ENCODE peak calls at places on chromosome 1, in four cellular contexts. M is lower lobe of right lung, K is H4, L is iPS DF 19.7. D is an unnamed sample.

GRCh38 chr1:2638466-2639115 is 5.8 kb upstream of the MMEL1 start:
- DNase-seq in M (no peak), K (no peak), L (no peak), D (no peak)

GRCh38 chr1:204651843-204652421 is 33.6 kb downstream of the LRRN2 start:
- DNase-seq in M (no peak), K (no peak), L (peak; percentile 47), D (no peak)

GRCh38 chr1:172467446-172467845 is 23.6 kb upstream of the PIGC start:
- DNase-seq in M (no peak), K (no peak), L (no peak), D (no peak)

GRCh38 chr1:26853156-26853555 is 9.8 kb upstream of the SFN start:
- DNase-seq in M (peak; percentile 87), K (peak; percentile 80), L (no peak), D (peak; percentile 85)

GRCh38 chr1:151197863-151198253 is 494 bp upstream of the PIP5K1A start:
- DNase-seq in M (no peak), K (no peak), L (no peak), D (no peak)

GRCh38 chr1:2344121-2344681 is 47.2 kb downstream of the MORN1 start:
- DNase-seq in M (peak; percentile 49), K (no peak), L (no peak), D (no peak)

GRCh38 chr1:15965228-15965767 is 10.6 kb downstream of the ZBTB17 start:
- DNase-seq in M (no peak), K (no peak), L (no peak), D (no peak)

GRCh38 chr1:41915786-41916571 is 2.7 kb downstream of the HIVEP3 start:
- DNase-seq in M (peak; percentile 67), K (no peak), L (no peak), D (no peak)

GRCh38 chr1:116498789-116499628 is 71.8 kb downstream of the CD58 start:
- DNase-seq in M (no peak), K (peak; percentile 42), L (peak; percentile 28), D (peak; percentile 71)

GRCh38 chr1:2971609-2972008 is 49.7 kb upstream of the ACTRT2 start:
- DNase-seq in M (no peak), K (no peak), L (no peak), D (no peak)

GRCh38 chr1:2212542-2213491 is 15.3 kb upstream of the SKI start:
- DNase-seq in M (peak; percentile 92), K (peak; percentile 96), L (no peak), D (peak; percentile 72)

GRCh38 chr1:235421751-235422150 is 54.5 kb downstream of the TBCE start:
- DNase-seq in M (no peak), K (no peak), L (no peak), D (no peak)

GRCh38 chr1:234768569-234769283 is 158.7 kb upstream of the IRF2BP2 start:
- DNase-seq in M (no peak), K (no peak), L (no peak), D (no peak)

GRCh38 chr1:244945109-244945671 is 80.8 kb upstream of the HNRNPU start:
- DNase-seq in M (no peak), K (no peak), L (no peak), D (no peak)

GRCh38 chr1:36925251-36925650 is 109.1 kb downstream of the GRIK3 start:
- DNase-seq in M (no peak), K (no peak), L (no peak), D (no peak)

GRCh38 chr1:219567341-219567947 is 45.5 kb downstream of the ZC3H11B start:
- DNase-seq in M (no peak), K (peak; percentile 57), L (no peak), D (no peak)

GRCh38 chr1:116268211-116268610 is 104.8 kb upstream of the ATP1A1 start:
- DNase-seq in M (peak; percentile 62), K (peak; percentile 86), L (no peak), D (no peak)

GRCh38 chr1:10765304-10765703 is 31.1 kb downstream of the CASZ1 start:
- DNase-seq in M (no peak), K (no peak), L (no peak), D (no peak)

GRCh38 chr1:248404024-248404423 is 1.2 kb downstream of the OR2T1 start:
- DNase-seq in M (no peak), K (peak; percentile 20), L (no peak), D (no peak)

GRCh38 chr1:155064109-155064812 is 721 bp downstream of the EFNA4 start:
- DNase-seq in M (no peak), K (peak; percentile 42), L (no peak), D (peak; percentile 60)

GRCh38 chr1:54109131-54110105 is 43.4 kb downstream of the CDCP2 start:
- DNase-seq in M (no peak), K (no peak), L (no peak), D (no peak)

GRCh38 chr1:227894306-227894721 is 53.4 kb downstream of the WNT9A start:
- DNase-seq in M (peak; percentile 32), K (no peak), L (no peak), D (no peak)

GRCh38 chr1:50371749-50372148 is 51.5 kb downstream of the DMRTA2 start:
- DNase-seq in M (no peak), K (no peak), L (no peak), D (no peak)

GRCh38 chr1:47257224-47257623 is 25.2 kb upstream of the TAL1 start:
- DNase-seq in M (no peak), K (no peak), L (no peak), D (no peak)

GRCh38 chr1:89524369-89525168 is at the start of gene LRRC8B:
- DNase-seq in M (peak; percentile 95), K (peak; percentile 57), L (peak; percentile 50), D (peak; percentile 96)

GRCh38 chr1:185404864-185405568 is 88.0 kb upstream of the IVNS1ABP start:
- DNase-seq in M (no peak), K (peak; percentile 12), L (no peak), D (no peak)

GRCh38 chr1:6205849-6206845 is at the start of gene RNF207:
- DNase-seq in M (peak; percentile 83), K (no peak), L (no peak), D (peak; percentile 62)

GRCh38 chr1:21077085-21077484 is 99.6 kb downstream of the EIF4G3 start:
- DNase-seq in M (no peak), K (peak; percentile 23), L (no peak), D (no peak)